ENCODE peak calls at places on chromosomes 4 and X, in nine cellular contexts. R, U, F, A, N, G, Z, B and P are unnamed samples.
A peak's percentile ranks its signal among the peaks of the same experiment; 100 is the strongest.

GRCh38 chr4:118254368-118254767 is 98.4 kb downstream of the PRSS12 start:
- DNase-seq in R (no peak), U (no peak), F (no peak), A (no peak), N (no peak), G (no peak), Z (no peak), B (no peak), P (no peak)

GRCh38 chr4:184459413-184459812 is 14.9 kb downstream of the IRF2 start:
- DNase-seq in R (no peak), U (peak; percentile 65), F (no peak), A (no peak), N (peak; percentile 44), G (peak; percentile 65), Z (peak; percentile 44), B (peak; percentile 71), P (no peak)

GRCh38 chr4:85180533-85180932 is 214.0 kb upstream of the WDFY3 start:
- DNase-seq in R (no peak), U (no peak), F (no peak), A (no peak), N (no peak), G (no peak), Z (no peak), B (no peak), P (no peak)

GRCh38 chrX:11125079-11125478 is 13.9 kb downstream of the HCCS start:
- DNase-seq in R (no peak), U (no peak), F (no peak), A (no peak), N (no peak), G (no peak), Z (no peak), B (no peak), P (no peak)

GRCh38 chrX:346034-346813 is 27.6 kb upstream of the GTPBP6 start:
- DNase-seq in R (no peak), U (no peak), F (no peak), A (no peak), N (no peak), G (no peak), Z (no peak), B (no peak), P (peak; percentile 23)

GRCh38 chr4:950136-951020 is 18.1 kb downstream of the TMEM175 start:
- DNase-seq in R (no peak), U (no peak), F (no peak), A (no peak), N (no peak), G (no peak), Z (no peak), B (no peak), P (no peak)

GRCh38 chr4:16443504-16444088 is 217.3 kb upstream of the TAPT1 start:
- DNase-seq in R (no peak), U (peak; percentile 76), F (no peak), A (peak; percentile 37), N (peak; percentile 37), G (peak; percentile 46), Z (peak; percentile 55), B (peak; percentile 48), P (no peak)

GRCh38 chr4:108433832-108434231 is 186.5 kb upstream of the RPL34 start:
- DNase-seq in R (no peak), U (peak; percentile 64), F (no peak), A (no peak), N (peak; percentile 83), G (peak; percentile 39), Z (peak; percentile 68), B (peak; percentile 57), P (no peak)

GRCh38 chr4:86927843-86928395 is 6.9 kb upstream of the AFF1 start:
- DNase-seq in R (peak; percentile 76), U (peak; percentile 99), F (peak; percentile 19), A (no peak), N (peak; percentile 92), G (peak; percentile 98), Z (peak; percentile 98), B (peak; percentile 97), P (no peak)

GRCh38 chr4:98516042-98516440 is 142.4 kb downstream of the TSPAN5 start:
- DNase-seq in R (no peak), U (peak; percentile 86), F (no peak), A (no peak), N (peak; percentile 88), G (peak; percentile 77), Z (peak; percentile 82), B (peak; percentile 78), P (no peak)

GRCh38 chr4:174278467-174278866 is 5.0 kb downstream of the FBXO8 start:
- DNase-seq in R (no peak), U (peak; percentile 4), F (no peak), A (no peak), N (no peak), G (no peak), Z (no peak), B (no peak), P (no peak)

GRCh38 chrX:3603026-3603661 is 110.3 kb downstream of the PRKX start:
- DNase-seq in R (no peak), U (no peak), F (no peak), A (no peak), N (no peak), G (no peak), Z (no peak), B (no peak), P (no peak)

GRCh38 chr4:1512738-1513660 is 106.8 kb upstream of the NKX1-1 start:
- DNase-seq in R (no peak), U (peak; percentile 39), F (peak; percentile 25), A (no peak), N (no peak), G (no peak), Z (no peak), B (peak; percentile 16), P (peak; percentile 75)

DNA sequence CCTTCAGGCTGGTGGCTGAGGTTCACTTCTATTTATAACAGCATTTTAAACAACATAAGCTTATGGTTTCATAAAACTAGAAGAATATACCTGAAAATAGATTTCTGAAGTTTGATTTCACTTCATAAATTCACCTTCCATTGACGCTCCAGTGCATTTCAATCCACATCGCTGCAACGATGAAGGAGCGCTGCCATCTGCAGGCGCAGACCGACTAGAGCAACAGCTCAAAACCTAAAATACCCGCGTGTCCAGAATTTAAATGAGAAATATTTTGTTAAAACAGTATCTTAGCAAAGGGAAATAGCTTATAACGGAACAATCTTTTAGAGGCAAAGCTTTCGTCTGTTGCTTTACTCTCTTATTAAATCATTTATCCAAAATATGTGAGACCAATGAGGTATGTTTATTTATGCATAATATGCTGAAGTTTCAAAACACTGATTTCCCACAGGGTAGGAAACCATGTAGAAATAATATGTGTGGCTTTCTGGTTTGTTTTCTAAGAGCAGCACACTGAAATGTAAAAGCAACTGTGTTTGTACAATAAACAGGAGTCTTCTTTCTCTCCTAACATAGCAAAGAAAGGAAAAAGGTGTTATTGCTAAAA is 816.4 kb upstream of the FRG1 start:
- DNase-seq in R (no peak), U (peak; percentile 54), F (no peak), A (no peak), N (peak; percentile 42), G (peak; percentile 41), Z (peak; percentile 65), B (peak; percentile 25), P (peak; percentile 65)
- TF ChIP-seq CTCF in R (peak; percentile 54), U (peak; percentile 82), F (peak; percentile 60), A (no peak), N (peak; percentile 73), G (peak; percentile 86), Z (peak; percentile 81), B (peak; percentile 78), P (peak; percentile 46)

DNA sequence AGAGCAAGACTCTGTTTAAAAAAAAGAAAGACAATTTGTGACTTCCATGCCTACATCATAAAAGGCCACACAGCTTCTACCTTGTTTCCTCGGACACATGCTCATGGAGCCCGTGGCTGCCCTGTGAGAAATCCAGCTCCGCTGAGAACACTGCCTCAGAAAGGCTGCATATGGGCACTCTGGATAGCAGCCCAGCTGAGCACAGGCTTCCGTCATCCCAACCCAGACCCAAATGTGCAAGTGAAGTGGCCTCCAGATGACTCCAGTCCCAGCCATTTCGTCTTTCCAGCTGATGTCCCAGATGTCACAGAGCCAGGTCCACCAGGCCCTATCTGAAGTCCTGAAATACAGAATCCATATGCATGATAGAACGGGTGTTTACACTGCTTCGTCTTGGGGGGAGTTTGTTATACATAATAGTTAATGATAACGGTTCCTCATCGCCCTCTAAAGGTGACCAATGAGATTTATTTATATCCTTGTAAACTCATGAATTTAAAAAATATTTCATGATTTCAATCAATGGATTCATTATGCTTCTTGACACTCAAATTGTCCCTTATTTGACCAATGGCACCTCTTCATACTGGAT is 72.7 kb upstream of the TRIM2 start:
- DNase-seq in R (no peak), U (peak; percentile 23), F (no peak), A (no peak), N (no peak), G (no peak), Z (peak; percentile 36), B (peak; percentile 73), P (peak; percentile 41)
- TF ChIP-seq CTCF in R (no peak), U (no peak), F (no peak), A (no peak), N (no peak), G (peak; percentile 64), Z (no peak), B (no peak), P (peak; percentile 25)

GRCh38 chr4:173218411-173219125 is 50.0 kb downstream of the GALNT7 start:
- DNase-seq in R (no peak), U (peak; percentile 95), F (no peak), A (no peak), N (peak; percentile 93), G (peak; percentile 57), Z (peak; percentile 34), B (peak; percentile 35), P (no peak)
- TF ChIP-seq CTCF in R (no peak), U (no peak), F (no peak), A (no peak), N (no peak), G (no peak), Z (no peak), B (no peak), P (no peak)

GRCh38 chr4:67875011-67875410 is 8.8 kb downstream of the TMPRSS11D start:
- DNase-seq in R (no peak), U (peak; percentile 1), F (no peak), A (no peak), N (no peak), G (no peak), Z (no peak), B (peak; percentile 38), P (no peak)

GRCh38 chr4:67877086-67877485 is 6.7 kb downstream of the TMPRSS11D start:
- DNase-seq in R (no peak), U (no peak), F (no peak), A (no peak), N (no peak), G (no peak), Z (no peak), B (no peak), P (no peak)

GRCh38 chr4:67869580-67870190 is 14.1 kb downstream of the TMPRSS11D start:
- DNase-seq in R (no peak), U (no peak), F (no peak), A (no peak), N (no peak), G (no peak), Z (no peak), B (no peak), P (no peak)

GRCh38 chr4:67873116-67873515 is 10.7 kb downstream of the TMPRSS11D start:
- DNase-seq in R (no peak), U (no peak), F (no peak), A (no peak), N (no peak), G (no peak), Z (no peak), B (peak; percentile 12), P (no peak)

DNA sequence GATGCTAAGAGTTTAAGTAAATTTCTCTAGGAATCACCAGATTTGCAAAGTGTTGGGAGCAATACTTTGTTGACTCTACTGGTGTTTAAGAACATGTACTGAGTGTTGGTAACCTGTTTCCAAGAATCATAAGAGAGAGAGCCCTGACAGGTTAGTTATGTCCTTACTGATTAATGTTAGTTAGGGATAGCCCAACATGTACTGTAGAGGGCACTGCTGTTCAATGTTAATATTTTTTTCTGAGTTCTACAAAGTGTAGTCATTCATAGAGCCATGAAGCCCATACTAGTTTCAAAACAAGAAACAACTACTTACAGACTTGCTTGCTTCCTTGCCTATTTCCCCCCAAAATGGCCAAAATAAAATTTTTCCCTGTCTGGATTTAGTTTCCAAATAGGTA is 11.9 kb downstream of the TMPRSS11D start:
- DNase-seq in R (no peak), U (peak; percentile 77), F (no peak), A (peak; percentile 32), N (peak; percentile 64), G (peak; percentile 63), Z (peak; percentile 65), B (peak; percentile 59), P (no peak)
- TF ChIP-seq CTCF in R (no peak), U (peak; percentile 60), F (peak; percentile 45), A (no peak), N (peak; percentile 52), G (peak; percentile 81), Z (peak; percentile 57), B (peak; percentile 73), P (no peak)